ENCODE peak calls at places on chromosomes 13 and 19, in six cellular contexts. One of them, this sample, is unnamed.

GRCh38 chr19:16386619-16387240 is 62.1 kb downstream of the KLF2 start:
- DNase-seq in GM10248: peak
- DNase-seq in stimulated activated CD4-positive, alpha-beta T cell treated with anti-CD3 and anti-CD28 coated beads, Interleukin-1b, Interleukin-23, amount 100 ng/mL, for 24 hours: no peak
- DNase-seq in nephron progenitor cell: peak
- DNase-seq in Calu3: peak
- DNase-seq in activated CD4-positive, CD25-positive, alpha-beta regulatory T cell treated with anti-CD3 and anti-CD28 coated beads, Interleukin-2, amount 50 U/mL, for 72 hours: no peak
- DNase-seq in this sample: peak

GRCh38 chr19:44741841-44742352 is 6.6 kb upstream of the BCL3 start:
- DNase-seq in stimulated activated CD4-positive, alpha-beta T cell treated with anti-CD3 and anti-CD28 coated beads, Interleukin-1b, Interleukin-23, amount 100 ng/mL, for 24 hours: no peak
- DNase-seq in activated CD4-positive, CD25-positive, alpha-beta regulatory T cell treated with anti-CD3 and anti-CD28 coated beads, Interleukin-2, amount 50 U/mL, for 72 hours: no peak
- DNase-seq in nephron progenitor cell: no peak
- DNase-seq in Calu3: peak
- DNase-seq in GM10248: no peak
- DNase-seq in this sample: no peak

GRCh38 chr13:95298971-95299627 is 2.2 kb downstream of the ABCC4 start:
- DNase-seq in stimulated activated CD4-positive, alpha-beta T cell treated with anti-CD3 and anti-CD28 coated beads, Interleukin-1b, Interleukin-23, amount 100 ng/mL, for 24 hours: no peak
- DNase-seq in nephron progenitor cell: no peak
- DNase-seq in GM10248: no peak
- DNase-seq in Calu3: no peak
- DNase-seq in activated CD4-positive, CD25-positive, alpha-beta regulatory T cell treated with anti-CD3 and anti-CD28 coated beads, Interleukin-2, amount 50 U/mL, for 72 hours: no peak
- DNase-seq in this sample: no peak

GRCh38 chr13:69980799-69981198 is 126.8 kb upstream of the ATXN8OS start:
- DNase-seq in Calu3: no peak
- DNase-seq in activated CD4-positive, CD25-positive, alpha-beta regulatory T cell treated with anti-CD3 and anti-CD28 coated beads, Interleukin-2, amount 50 U/mL, for 72 hours: no peak
- DNase-seq in GM10248: no peak
- DNase-seq in stimulated activated CD4-positive, alpha-beta T cell treated with anti-CD3 and anti-CD28 coated beads, Interleukin-1b, Interleukin-23, amount 100 ng/mL, for 24 hours: no peak
- DNase-seq in nephron progenitor cell: no peak
- DNase-seq in this sample: no peak

GRCh38 chr13:33466262-33466661 is 180.7 kb upstream of the STARD13 start:
- DNase-seq in Calu3: no peak
- DNase-seq in nephron progenitor cell: no peak
- DNase-seq in GM10248: no peak
- DNase-seq in activated CD4-positive, CD25-positive, alpha-beta regulatory T cell treated with anti-CD3 and anti-CD28 coated beads, Interleukin-2, amount 50 U/mL, for 72 hours: no peak
- DNase-seq in stimulated activated CD4-positive, alpha-beta T cell treated with anti-CD3 and anti-CD28 coated beads, Interleukin-1b, Interleukin-23, amount 100 ng/mL, for 24 hours: no peak
- DNase-seq in this sample: no peak

GRCh38 chr13:26471807-26472206 is 85.7 kb upstream of the WASF3 start:
- DNase-seq in Calu3: no peak
- DNase-seq in nephron progenitor cell: no peak
- DNase-seq in GM10248: no peak
- DNase-seq in activated CD4-positive, CD25-positive, alpha-beta regulatory T cell treated with anti-CD3 and anti-CD28 coated beads, Interleukin-2, amount 50 U/mL, for 72 hours: no peak
- DNase-seq in stimulated activated CD4-positive, alpha-beta T cell treated with anti-CD3 and anti-CD28 coated beads, Interleukin-1b, Interleukin-23, amount 100 ng/mL, for 24 hours: no peak
- DNase-seq in this sample: no peak

GRCh38 chr19:54851353-54851752 is 1.1 kb downstream of the KIR3DL2 start:
- DNase-seq in stimulated activated CD4-positive, alpha-beta T cell treated with anti-CD3 and anti-CD28 coated beads, Interleukin-1b, Interleukin-23, amount 100 ng/mL, for 24 hours: no peak
- DNase-seq in activated CD4-positive, CD25-positive, alpha-beta regulatory T cell treated with anti-CD3 and anti-CD28 coated beads, Interleukin-2, amount 50 U/mL, for 72 hours: no peak
- DNase-seq in GM10248: no peak
- DNase-seq in nephron progenitor cell: no peak
- DNase-seq in Calu3: no peak
- DNase-seq in this sample: no peak

GRCh38 chr19:38346837-38347236 is 11.2 kb downstream of the CATSPERG start:
- DNase-seq in nephron progenitor cell: no peak
- DNase-seq in GM10248: no peak
- DNase-seq in Calu3: no peak
- DNase-seq in stimulated activated CD4-positive, alpha-beta T cell treated with anti-CD3 and anti-CD28 coated beads, Interleukin-1b, Interleukin-23, amount 100 ng/mL, for 24 hours: no peak
- DNase-seq in activated CD4-positive, CD25-positive, alpha-beta regulatory T cell treated with anti-CD3 and anti-CD28 coated beads, Interleukin-2, amount 50 U/mL, for 72 hours: no peak
- DNase-seq in this sample: no peak

GRCh38 chr19:3350014-3350663 is 16.2 kb upstream of the NFIC start:
- DNase-seq in nephron progenitor cell: no peak
- DNase-seq in GM10248: no peak
- DNase-seq in stimulated activated CD4-positive, alpha-beta T cell treated with anti-CD3 and anti-CD28 coated beads, Interleukin-1b, Interleukin-23, amount 100 ng/mL, for 24 hours: no peak
- DNase-seq in activated CD4-positive, CD25-positive, alpha-beta regulatory T cell treated with anti-CD3 and anti-CD28 coated beads, Interleukin-2, amount 50 U/mL, for 72 hours: no peak
- DNase-seq in Calu3: no peak
- DNase-seq in this sample: no peak

GRCh38 chr19:17209126-17210036 is 5.8 kb upstream of the USE1 start:
- DNase-seq in Calu3: peak
- DNase-seq in activated CD4-positive, CD25-positive, alpha-beta regulatory T cell treated with anti-CD3 and anti-CD28 coated beads, Interleukin-2, amount 50 U/mL, for 72 hours: peak
- DNase-seq in stimulated activated CD4-positive, alpha-beta T cell treated with anti-CD3 and anti-CD28 coated beads, Interleukin-1b, Interleukin-23, amount 100 ng/mL, for 24 hours: peak
- DNase-seq in nephron progenitor cell: peak
- DNase-seq in GM10248: peak
- DNase-seq in this sample: no peak

GRCh38 chr13:37656247-37656940 is 57.8 kb upstream of the POSTN start:
- DNase-seq in GM10248: no peak
- DNase-seq in nephron progenitor cell: no peak
- DNase-seq in stimulated activated CD4-positive, alpha-beta T cell treated with anti-CD3 and anti-CD28 coated beads, Interleukin-1b, Interleukin-23, amount 100 ng/mL, for 24 hours: no peak
- DNase-seq in Calu3: peak
- DNase-seq in activated CD4-positive, CD25-positive, alpha-beta regulatory T cell treated with anti-CD3 and anti-CD28 coated beads, Interleukin-2, amount 50 U/mL, for 72 hours: no peak
- DNase-seq in this sample: no peak

GRCh38 chr19:2416321-2417097 is 10.9 kb downstream of the TIMM13 start:
- DNase-seq in nephron progenitor cell: no peak
- DNase-seq in activated CD4-positive, CD25-positive, alpha-beta regulatory T cell treated with anti-CD3 and anti-CD28 coated beads, Interleukin-2, amount 50 U/mL, for 72 hours: no peak
- DNase-seq in GM10248: no peak
- DNase-seq in stimulated activated CD4-positive, alpha-beta T cell treated with anti-CD3 and anti-CD28 coated beads, Interleukin-1b, Interleukin-23, amount 100 ng/mL, for 24 hours: no peak
- DNase-seq in Calu3: no peak
- DNase-seq in this sample: no peak

GRCh38 chr13:113821847-113822246 is 42.0 kb downstream of the GAS6 start:
- DNase-seq in GM10248: no peak
- DNase-seq in stimulated activated CD4-positive, alpha-beta T cell treated with anti-CD3 and anti-CD28 coated beads, Interleukin-1b, Interleukin-23, amount 100 ng/mL, for 24 hours: no peak
- DNase-seq in activated CD4-positive, CD25-positive, alpha-beta regulatory T cell treated with anti-CD3 and anti-CD28 coated beads, Interleukin-2, amount 50 U/mL, for 72 hours: no peak
- DNase-seq in nephron progenitor cell: no peak
- DNase-seq in Calu3: no peak
- DNase-seq in this sample: no peak

GRCh38 chr13:37070956-37071355 is 11.5 kb upstream of the SUPT20H start:
- DNase-seq in GM10248: no peak
- DNase-seq in nephron progenitor cell: no peak
- DNase-seq in stimulated activated CD4-positive, alpha-beta T cell treated with anti-CD3 and anti-CD28 coated beads, Interleukin-1b, Interleukin-23, amount 100 ng/mL, for 24 hours: no peak
- DNase-seq in Calu3: no peak
- DNase-seq in activated CD4-positive, CD25-positive, alpha-beta regulatory T cell treated with anti-CD3 and anti-CD28 coated beads, Interleukin-2, amount 50 U/mL, for 72 hours: no peak
- DNase-seq in this sample: no peak

GRCh38 chr13:84609716-84610115 is 727.4 kb upstream of the SLITRK1 start:
- DNase-seq in stimulated activated CD4-positive, alpha-beta T cell treated with anti-CD3 and anti-CD28 coated beads, Interleukin-1b, Interleukin-23, amount 100 ng/mL, for 24 hours: no peak
- DNase-seq in nephron progenitor cell: no peak
- DNase-seq in GM10248: no peak
- DNase-seq in Calu3: no peak
- DNase-seq in activated CD4-positive, CD25-positive, alpha-beta regulatory T cell treated with anti-CD3 and anti-CD28 coated beads, Interleukin-2, amount 50 U/mL, for 72 hours: no peak
- DNase-seq in this sample: no peak

GRCh38 chr13:97295279-97296182 is 73.4 kb downstream of the MBNL2 start:
- DNase-seq in nephron progenitor cell: no peak
- DNase-seq in Calu3: no peak
- DNase-seq in GM10248: no peak
- DNase-seq in stimulated activated CD4-positive, alpha-beta T cell treated with anti-CD3 and anti-CD28 coated beads, Interleukin-1b, Interleukin-23, amount 100 ng/mL, for 24 hours: no peak
- DNase-seq in activated CD4-positive, CD25-positive, alpha-beta regulatory T cell treated with anti-CD3 and anti-CD28 coated beads, Interleukin-2, amount 50 U/mL, for 72 hours: no peak
- DNase-seq in this sample: no peak

GRCh38 chr19:14164724-14165493 is 28.5 kb upstream of the ASF1B start:
- DNase-seq in activated CD4-positive, CD25-positive, alpha-beta regulatory T cell treated with anti-CD3 and anti-CD28 coated beads, Interleukin-2, amount 50 U/mL, for 72 hours: no peak
- DNase-seq in stimulated activated CD4-positive, alpha-beta T cell treated with anti-CD3 and anti-CD28 coated beads, Interleukin-1b, Interleukin-23, amount 100 ng/mL, for 24 hours: no peak
- DNase-seq in GM10248: no peak
- DNase-seq in nephron progenitor cell: no peak
- DNase-seq in Calu3: no peak
- DNase-seq in this sample: no peak

GRCh38 chr19:38409631-38410133 is 6.8 kb downstream of the FAM98C start:
- DNase-seq in Calu3: no peak
- DNase-seq in GM10248: no peak
- DNase-seq in stimulated activated CD4-positive, alpha-beta T cell treated with anti-CD3 and anti-CD28 coated beads, Interleukin-1b, Interleukin-23, amount 100 ng/mL, for 24 hours: no peak
- DNase-seq in nephron progenitor cell: no peak
- DNase-seq in activated CD4-positive, CD25-positive, alpha-beta regulatory T cell treated with anti-CD3 and anti-CD28 coated beads, Interleukin-2, amount 50 U/mL, for 72 hours: no peak
- DNase-seq in this sample: no peak

GRCh38 chr13:101915755-101916107 is 463.3 kb downstream of the ITGBL1 start:
- DNase-seq in GM10248: no peak
- DNase-seq in nephron progenitor cell: no peak
- DNase-seq in stimulated activated CD4-positive, alpha-beta T cell treated with anti-CD3 and anti-CD28 coated beads, Interleukin-1b, Interleukin-23, amount 100 ng/mL, for 24 hours: no peak
- DNase-seq in activated CD4-positive, CD25-positive, alpha-beta regulatory T cell treated with anti-CD3 and anti-CD28 coated beads, Interleukin-2, amount 50 U/mL, for 72 hours: no peak
- DNase-seq in Calu3: no peak
- DNase-seq in this sample: no peak

This sample was measured in retina.